ENCODE peak calls at places on chromosome 9, in five cellular contexts. T is mesendoderm, Z is IMR-90, S is neuronal stem cell, F is mesenchymal stem cell. W is an unnamed sample.

GRCh38 chr9:115275753-115276152 is 157.8 kb upstream of the TNC start:
- DNase-seq in Z (no peak), T (no peak), S (no peak), F (no peak), W (no peak)

GRCh38 chr9:79489241-79490000 is 82.3 kb upstream of the TLE4 start:
- DNase-seq in Z (peak; percentile 62), S (no peak), T (peak; percentile 53), F (peak; percentile 74), W (peak; percentile 15)

GRCh38 chr9:87212563-87213154 is 265.4 kb upstream of the GAS1 start:
- DNase-seq in F (peak; percentile 24), S (no peak), T (peak; percentile 39), Z (peak; percentile 39), W (peak; percentile 80)

GRCh38 chr9:89597711-89598707 is 6.8 kb upstream of the GADD45G start:
- DNase-seq in Z (peak; percentile 59), T (peak; percentile 74), F (peak; percentile 73), S (peak; percentile 71), W (peak; percentile 86)

GRCh38 chr9:111961011-111961410 is 64.4 kb downstream of the UGCG start:
- DNase-seq in T (no peak), Z (peak; percentile 79), S (no peak), F (no peak), W (no peak)

GRCh38 chr9:137479892-137480685 is 21.0 kb upstream of the NSMF start:
- DNase-seq in T (no peak), F (no peak), Z (no peak), S (no peak), W (no peak)

GRCh38 chr9:38118862-38119435 is 49.9 kb upstream of the SHB start:
- DNase-seq in S (no peak), T (no peak), F (no peak), Z (no peak), W (no peak)

GRCh38 chr9:137027369-137028012 is 546 bp downstream of the ABCA2 start:
- DNase-seq in F (peak; percentile 45), Z (peak; percentile 6), T (no peak), S (no peak), W (peak; percentile 37)

GRCh38 chr9:121640076-121640475 is 11.4 kb upstream of the DAB2IP start:
- DNase-seq in F (peak; percentile 29), S (no peak), T (peak; percentile 73), Z (peak; percentile 17), W (no peak)

GRCh38 chr9:137349471-137350033 is 47.5 kb upstream of the NRARP start:
- DNase-seq in S (no peak), T (no peak), Z (no peak), F (no peak), W (no peak)

GRCh38 chr9:101508203-101508602 is 25.4 kb upstream of the RNF20 start:
- DNase-seq in F (no peak), Z (peak; percentile 51), S (no peak), T (no peak), W (no peak)

GRCh38 chr9:115691686-115692085 is 461.9 kb upstream of the PAPPA start:
- DNase-seq in F (peak; percentile 88), T (peak; percentile 16), S (no peak), Z (peak; percentile 90), W (peak; percentile 62)

GRCh38 chr9:136526625-136527066 is 19.2 kb downstream of the NOTCH1 start:
- DNase-seq in Z (no peak), F (no peak), S (no peak), T (peak; percentile 50), W (no peak)

DNA sequence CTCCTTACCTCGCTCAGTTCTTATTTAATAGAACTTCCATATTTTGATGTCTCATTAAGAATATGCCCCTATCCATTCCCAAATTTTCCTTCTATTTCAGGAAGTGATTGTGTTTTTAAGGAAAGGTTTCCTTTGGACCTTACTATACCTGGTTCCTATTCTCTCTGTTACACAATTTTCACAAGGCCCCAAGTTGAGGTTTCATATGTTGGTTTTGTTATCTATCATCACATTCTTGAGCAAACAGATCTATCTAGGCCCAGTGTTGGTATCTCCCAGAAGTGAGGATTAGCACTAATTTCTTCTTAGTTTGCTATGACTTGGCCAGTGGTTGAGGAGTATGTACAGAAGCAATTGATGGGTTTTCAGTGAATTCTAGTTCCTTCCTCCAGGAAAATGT is 41.5 kb downstream of the ALG2 start:
- DNase-seq in T (no peak), Z (no peak), S (no peak), F (no peak), W (no peak)
- H3K4me2 ChIP-seq in T (no peak overlapping the region), Z (no peak overlapping the region), S (no peak overlapping the region), F (no peak overlapping the region), W (no peak overlapping the region)

GRCh38 chr9:133599470-133600173 is 9.6 kb downstream of the FAM163B start:
- DNase-seq in S (no peak), F (no peak), T (no peak), Z (no peak), W (no peak)
- H3K4ac ChIP-seq in S (no peak overlapping the region), F (no peak overlapping the region), T (no peak overlapping the region), Z (no peak overlapping the region), W (no peak overlapping the region)

DNA sequence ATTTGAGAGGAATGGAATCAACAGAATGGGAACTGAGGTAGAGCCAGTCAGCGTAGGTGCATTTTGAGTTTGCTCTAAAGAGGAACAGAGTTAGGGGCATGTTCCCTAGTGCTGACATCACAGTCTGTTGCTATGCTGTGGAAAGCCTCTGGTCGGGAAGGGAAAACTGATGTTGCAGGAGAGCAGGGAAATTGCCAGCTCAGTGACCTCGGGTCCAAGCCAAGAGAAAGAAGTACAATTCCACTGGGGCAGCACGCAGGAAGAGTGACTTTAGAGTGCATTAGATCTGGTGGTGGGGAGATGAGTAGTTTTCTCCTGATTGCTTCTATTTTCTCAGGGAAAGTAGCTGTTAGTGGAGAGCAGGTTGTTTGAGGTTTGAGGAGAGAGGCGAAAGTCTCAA is 57.1 kb downstream of the ZNF618 start:
- DNase-seq in S (no peak), F (no peak), Z (no peak), T (no peak), W (no peak)
- H3K4me2 ChIP-seq in S (no peak overlapping the region), F (no peak overlapping the region), Z (no peak overlapping the region), T (no peak overlapping the region), W (no peak overlapping the region)

GRCh38 chr9:127536499-127536898 is 75.6 kb upstream of the STXBP1 start:
- DNase-seq in T (no peak), F (no peak), Z (no peak), S (no peak), W (no peak)
- H3K4ac ChIP-seq in T (no peak overlapping the region), F (no peak overlapping the region), Z (peak overlapping the region; percentile 74), S (no peak overlapping the region), W (peak overlapping the region; percentile 71)

GRCh38 chr9:131257266-131258025 is 18.9 kb downstream of the FAM78A start:
- DNase-seq in F (no peak), S (no peak), T (no peak), Z (no peak), W (no peak)
- H3K4me2 ChIP-seq in F (no peak overlapping the region), S (no peak overlapping the region), T (no peak overlapping the region), Z (no peak overlapping the region), W (no peak overlapping the region)

W was measured in trophoblast cell.